ENCODE peak calls at places on chromosomes 11 and 22, in five cellular contexts. One of them, this sample, is unnamed.

GRCh38 chr11:33701302-33701701 is 676 bp upstream of the C11orf91 start:
- DNase-seq in K562: no peak
- DNase-seq in GM12878: no peak
- DNase-seq in IMR-90: peak
- DNase-seq in SK-N-SH: no peak
- DNase-seq in this sample: no peak

GRCh38 chr11:119461250-119461963 is 38.4 kb upstream of the THY1 start:
- DNase-seq in K562: no peak
- DNase-seq in GM12878: no peak
- DNase-seq in IMR-90: peak
- DNase-seq in SK-N-SH: no peak
- DNase-seq in this sample: no peak

GRCh38 chr22:33272180-33272579 is 214.0 kb upstream of the SYN3 start:
- DNase-seq in K562: no peak
- DNase-seq in GM12878: no peak
- DNase-seq in IMR-90: no peak
- DNase-seq in SK-N-SH: no peak
- DNase-seq in this sample: peak

GRCh38 chr11:9065614-9066431 is 25.6 kb downstream of the SCUBE2 start:
- DNase-seq in K562: no peak
- DNase-seq in GM12878: no peak
- DNase-seq in IMR-90: peak
- DNase-seq in SK-N-SH: no peak
- DNase-seq in this sample: no peak

GRCh38 chr22:35473971-35474370 is 66.7 kb upstream of the RASD2 start:
- DNase-seq in K562: no peak
- DNase-seq in GM12878: no peak
- DNase-seq in IMR-90: no peak
- DNase-seq in SK-N-SH: no peak
- DNase-seq in this sample: no peak

GRCh38 chr11:96221244-96222070 is 121.5 kb downstream of the MAML2 start:
- DNase-seq in K562: no peak
- DNase-seq in GM12878: no peak
- DNase-seq in IMR-90: no peak
- DNase-seq in SK-N-SH: no peak
- DNase-seq in this sample: no peak

GRCh38 chr11:19201737-19202605 is at the start of gene CSRP3:
- DNase-seq in K562: no peak
- DNase-seq in GM12878: no peak
- DNase-seq in IMR-90: peak
- DNase-seq in SK-N-SH: no peak
- DNase-seq in this sample: no peak

GRCh38 chr22:46911341-46911740 is 148.9 kb downstream of the TBC1D22A start:
- DNase-seq in K562: no peak
- DNase-seq in GM12878: no peak
- DNase-seq in IMR-90: no peak
- DNase-seq in SK-N-SH: no peak
- DNase-seq in this sample: no peak

GRCh38 chr22:19970479-19971275 is 29.1 kb upstream of the TXNRD2 start:
- DNase-seq in K562: peak
- DNase-seq in GM12878: no peak
- DNase-seq in IMR-90: peak
- DNase-seq in SK-N-SH: peak
- DNase-seq in this sample: peak

GRCh38 chr11:45922425-45923082 is at the start of gene LARGE2:
- DNase-seq in K562: peak
- DNase-seq in GM12878: no peak
- DNase-seq in IMR-90: no peak
- DNase-seq in SK-N-SH: peak
- DNase-seq in this sample: no peak

GRCh38 chr11:66362481-66363147 is 8.9 kb downstream of the SLC29A2 start:
- DNase-seq in K562: peak
- DNase-seq in GM12878: no peak
- DNase-seq in IMR-90: no peak
- DNase-seq in SK-N-SH: no peak
- DNase-seq in this sample: no peak

GRCh38 chr11:67484847-67485311 is 2.1 kb downstream of the AIP start:
- DNase-seq in K562: no peak
- DNase-seq in GM12878: peak
- DNase-seq in IMR-90: no peak
- DNase-seq in SK-N-SH: no peak
- DNase-seq in this sample: no peak

GRCh38 chr11:130166457-130166784 is 6.8 kb downstream of the ST14 start:
- DNase-seq in K562: peak
- DNase-seq in GM12878: no peak
- DNase-seq in IMR-90: peak
- DNase-seq in SK-N-SH: peak
- DNase-seq in this sample: peak

GRCh38 chr11:34065505-34066203 is 14.1 kb downstream of the CAPRIN1 start:
- DNase-seq in K562: no peak
- DNase-seq in GM12878: no peak
- DNase-seq in IMR-90: peak
- DNase-seq in SK-N-SH: no peak
- DNase-seq in this sample: no peak

GRCh38 chr22:27317156-27317555 is 484.4 kb downstream of the MN1 start:
- DNase-seq in K562: no peak
- DNase-seq in GM12878: no peak
- DNase-seq in IMR-90: no peak
- DNase-seq in SK-N-SH: no peak
- DNase-seq in this sample: peak

GRCh38 chr22:46676881-46677280 is 56.7 kb downstream of the GRAMD4 start:
- DNase-seq in K562: no peak
- DNase-seq in GM12878: no peak
- DNase-seq in IMR-90: no peak
- DNase-seq in SK-N-SH: no peak
- DNase-seq in this sample: no peak

GRCh38 chr11:12862761-12863469 is 146.2 kb upstream of the RASSF10 start:
- DNase-seq in K562: peak
- DNase-seq in GM12878: no peak
- DNase-seq in IMR-90: peak
- DNase-seq in SK-N-SH: peak
- DNase-seq in this sample: no peak

GRCh38 chr22:23632178-23632577 is at the start of gene DRICH1:
- DNase-seq in K562: no peak
- DNase-seq in GM12878: no peak
- DNase-seq in IMR-90: no peak
- DNase-seq in SK-N-SH: no peak
- DNase-seq in this sample: no peak

GRCh38 chr22:48825802-48826520 is 1001.7 kb downstream of the BRD1 start:
- DNase-seq in K562: no peak
- DNase-seq in GM12878: no peak
- DNase-seq in IMR-90: no peak
- DNase-seq in SK-N-SH: no peak
- DNase-seq in this sample: no peak

GRCh38 chr11:2477254-2477653 is 32.4 kb downstream of the KCNQ1 start:
- DNase-seq in K562: no peak
- DNase-seq in GM12878: no peak
- DNase-seq in IMR-90: no peak
- DNase-seq in SK-N-SH: no peak
- DNase-seq in this sample: no peak

GRCh38 chr11:46361283-46362145 is 14.3 kb downstream of the DGKZ start:
- DNase-seq in K562: peak
- DNase-seq in GM12878: peak
- DNase-seq in IMR-90: peak
- DNase-seq in SK-N-SH: peak
- DNase-seq in this sample: no peak

GRCh38 chr11:130449996-130450419 is 1.6 kb downstream of the ADAMTS15 start:
- DNase-seq in K562: no peak
- DNase-seq in GM12878: no peak
- DNase-seq in IMR-90: peak
- DNase-seq in SK-N-SH: peak
- DNase-seq in this sample: no peak

GRCh38 chr11:113317297-113317696 is 2.9 kb downstream of the TTC12 start:
- DNase-seq in K562: no peak
- DNase-seq in GM12878: no peak
- DNase-seq in IMR-90: no peak
- DNase-seq in SK-N-SH: no peak
- DNase-seq in this sample: no peak

GRCh38 chr11:23314162-23314561 is 453.9 kb upstream of the CCDC179 start:
- DNase-seq in K562: no peak
- DNase-seq in GM12878: no peak
- DNase-seq in IMR-90: no peak
- DNase-seq in SK-N-SH: no peak
- DNase-seq in this sample: no peak

GRCh38 chr11:23310276-23310675 is 450.0 kb upstream of the CCDC179 start:
- DNase-seq in K562: no peak
- DNase-seq in GM12878: no peak
- DNase-seq in IMR-90: peak
- DNase-seq in SK-N-SH: no peak
- DNase-seq in this sample: no peak

GRCh38 chr11:23313001-23313400 is 452.7 kb upstream of the CCDC179 start:
- DNase-seq in K562: no peak
- DNase-seq in GM12878: no peak
- DNase-seq in IMR-90: no peak
- DNase-seq in SK-N-SH: no peak
- DNase-seq in this sample: no peak

GRCh38 chr11:23311986-23312940 is 452.0 kb upstream of the CCDC179 start:
- DNase-seq in K562: no peak
- DNase-seq in GM12878: no peak
- DNase-seq in IMR-90: peak
- DNase-seq in SK-N-SH: peak
- DNase-seq in this sample: no peak
- TF ChIP-seq RCOR1 in K562: no peak
- TF ChIP-seq RCOR1 in GM12878: no peak
- TF ChIP-seq RCOR1 in IMR-90: no peak
- TF ChIP-seq RCOR1 in SK-N-SH: no peak
- TF ChIP-seq RCOR1 in this sample: no peak

GRCh38 chr11:10654211-10655150 is 39.1 kb downstream of the IRAG1 start:
- DNase-seq in K562: peak
- DNase-seq in GM12878: peak
- DNase-seq in IMR-90: peak
- DNase-seq in SK-N-SH: peak
- DNase-seq in this sample: peak
- TF ChIP-seq RAD21 in K562: peak
- TF ChIP-seq RAD21 in GM12878: peak
- TF ChIP-seq RAD21 in IMR-90: peak
- TF ChIP-seq RAD21 in SK-N-SH: peak
- TF ChIP-seq RAD21 in this sample: peak

GRCh38 chr11:120893431-120894206 is 130.3 kb upstream of the TBCEL start:
- DNase-seq in K562: no peak
- DNase-seq in GM12878: no peak
- DNase-seq in IMR-90: no peak
- DNase-seq in SK-N-SH: no peak
- DNase-seq in this sample: no peak
- TF ChIP-seq RCOR1 in K562: no peak
- TF ChIP-seq RCOR1 in GM12878: no peak
- TF ChIP-seq RCOR1 in IMR-90: no peak
- TF ChIP-seq RCOR1 in SK-N-SH: no peak
- TF ChIP-seq RCOR1 in this sample: no peak

GRCh38 chr11:121393855-121394254 is 58.3 kb upstream of the SORL1 start:
- DNase-seq in K562: no peak
- DNase-seq in GM12878: no peak
- DNase-seq in IMR-90: no peak
- DNase-seq in SK-N-SH: no peak
- DNase-seq in this sample: no peak
- TF ChIP-seq RAD21 in K562: no peak
- TF ChIP-seq RAD21 in GM12878: no peak
- TF ChIP-seq RAD21 in IMR-90: no peak
- TF ChIP-seq RAD21 in SK-N-SH: no peak
- TF ChIP-seq RAD21 in this sample: no peak

GRCh38 chr11:72807021-72807693 is 7.1 kb upstream of the ATG16L2 start:
- DNase-seq in K562: no peak
- DNase-seq in GM12878: no peak
- DNase-seq in IMR-90: peak
- DNase-seq in SK-N-SH: no peak
- DNase-seq in this sample: peak
- TF ChIP-seq RCOR1 in K562: no peak
- TF ChIP-seq RCOR1 in GM12878: no peak
- TF ChIP-seq RCOR1 in IMR-90: no peak
- TF ChIP-seq RCOR1 in SK-N-SH: no peak
- TF ChIP-seq RCOR1 in this sample: no peak

DNA sequence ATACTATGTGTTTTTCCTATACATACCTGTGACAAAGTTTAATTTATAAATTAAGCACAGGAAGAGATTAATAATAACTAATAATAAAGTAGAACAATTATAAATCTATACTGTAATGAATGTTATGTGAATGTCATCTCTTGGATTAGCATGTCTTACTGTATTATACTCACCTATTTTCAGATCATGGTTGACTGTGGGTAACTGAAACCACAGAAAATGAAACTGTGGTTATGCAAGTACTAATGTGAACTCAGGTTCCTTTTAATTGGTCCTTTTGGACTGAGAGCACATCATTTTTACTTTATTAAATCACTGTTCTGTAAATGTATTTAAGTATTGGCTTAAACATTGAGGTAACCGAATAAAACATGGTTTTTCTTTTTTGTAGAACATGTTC is 108.8 kb downstream of the PPP6R3 start:
- DNase-seq in K562: no peak
- DNase-seq in GM12878: peak
- DNase-seq in IMR-90: no peak
- DNase-seq in SK-N-SH: no peak
- DNase-seq in this sample: no peak
- TF ChIP-seq RAD21 in K562: no peak
- TF ChIP-seq RAD21 in GM12878: no peak
- TF ChIP-seq RAD21 in IMR-90: no peak
- TF ChIP-seq RAD21 in SK-N-SH: no peak
- TF ChIP-seq RAD21 in this sample: no peak

GRCh38 chr11:117443269-117444186 is 115.9 kb downstream of the CEP164 start:
- DNase-seq in K562: peak
- DNase-seq in GM12878: no peak
- DNase-seq in IMR-90: peak
- DNase-seq in SK-N-SH: peak
- DNase-seq in this sample: peak
- TF ChIP-seq RCOR1 in K562: no peak
- TF ChIP-seq RCOR1 in GM12878: no peak
- TF ChIP-seq RCOR1 in IMR-90: no peak
- TF ChIP-seq RCOR1 in SK-N-SH: no peak
- TF ChIP-seq RCOR1 in this sample: no peak

GRCh38 chr11:30125461-30125860 is 105.4 kb upstream of the FSHB start:
- DNase-seq in K562: no peak
- DNase-seq in GM12878: no peak
- DNase-seq in IMR-90: no peak
- DNase-seq in SK-N-SH: no peak
- DNase-seq in this sample: no peak

GRCh38 chr11:30120045-30120589 is 103.3 kb upstream of the KCNA4 start:
- DNase-seq in K562: no peak
- DNase-seq in GM12878: no peak
- DNase-seq in IMR-90: no peak
- DNase-seq in SK-N-SH: no peak
- DNase-seq in this sample: no peak
- TF ChIP-seq RAD21 in K562: no peak
- TF ChIP-seq RAD21 in GM12878: no peak
- TF ChIP-seq RAD21 in IMR-90: no peak
- TF ChIP-seq RAD21 in SK-N-SH: no peak
- TF ChIP-seq RAD21 in this sample: no peak

GRCh38 chr11:5203366-5203765 is 2.9 kb upstream of the OR51V1 start:
- DNase-seq in K562: no peak
- DNase-seq in GM12878: no peak
- DNase-seq in IMR-90: peak
- DNase-seq in SK-N-SH: no peak
- DNase-seq in this sample: no peak
- TF ChIP-seq RCOR1 in K562: no peak
- TF ChIP-seq RCOR1 in GM12878: no peak
- TF ChIP-seq RCOR1 in IMR-90: no peak
- TF ChIP-seq RCOR1 in SK-N-SH: no peak
- TF ChIP-seq RCOR1 in this sample: no peak

GRCh38 chr22:50711446-50712340 is 26.3 kb upstream of the ACR start:
- DNase-seq in K562: no peak
- DNase-seq in GM12878: no peak
- DNase-seq in IMR-90: no peak
- DNase-seq in SK-N-SH: no peak
- DNase-seq in this sample: no peak
- TF ChIP-seq RAD21 in K562: no peak
- TF ChIP-seq RAD21 in GM12878: no peak
- TF ChIP-seq RAD21 in IMR-90: no peak
- TF ChIP-seq RAD21 in SK-N-SH: no peak
- TF ChIP-seq RAD21 in this sample: no peak

This sample was measured in A549.